ENCODE peak calls at places on chromosome 7, in five cellular contexts. L is HepG2, V is GM12878, N is SK-N-SH, P is K562. Z is an unnamed sample.

GRCh38 chr7:20395094-20395493 is 64.4 kb downstream of the ITGB8 start:
- DNase-seq in P (no peak), N (no peak), V (no peak), L (no peak), Z (no peak)

GRCh38 chr7:65846008-65846570 is 26.8 kb upstream of the VKORC1L1 start:
- DNase-seq in L (no peak), P (no peak), N (no peak), V (no peak), Z (no peak)

GRCh38 chr7:8295638-8296361 is 33.8 kb upstream of the ICA1 start:
- DNase-seq in N (peak; percentile 71), V (peak; percentile 43), L (peak; percentile 80), P (peak; percentile 87), Z (peak; percentile 64)

GRCh38 chr7:112422842-112423496 is 27.3 kb upstream of the IFRD1 start:
- DNase-seq in V (no peak), L (peak; percentile 89), P (peak; percentile 91), N (no peak), Z (peak; percentile 55)

GRCh38 chr7:34165927-34166550 is 260.7 kb downstream of the BMPER start:
- DNase-seq in L (peak; percentile 25), N (peak; percentile 49), P (peak; percentile 3), V (no peak), Z (peak; percentile 23)

GRCh38 chr7:52944916-52945315 is 90.5 kb upstream of the POM121L12 start:
- DNase-seq in N (no peak), V (no peak), P (no peak), L (no peak), Z (no peak)

GRCh38 chr7:55570939-55571338 is 1.4 kb downstream of the VOPP1 start:
- DNase-seq in P (no peak), L (peak; percentile 16), V (no peak), N (no peak), Z (no peak)

GRCh38 chr7:151304856-151305255 is 36.8 kb upstream of the NUB1 start:
- DNase-seq in L (no peak), V (no peak), N (no peak), P (peak; percentile 16), Z (no peak)

GRCh38 chr7:128152721-128153120 is 88.4 kb upstream of the LEP start:
- DNase-seq in P (no peak), L (no peak), V (no peak), N (no peak), Z (no peak)

GRCh38 chr7:45924283-45924682 is 3.2 kb upstream of the IGFBP3 start:
- DNase-seq in V (no peak), L (no peak), N (no peak), P (no peak), Z (no peak)

GRCh38 chr7:57403601-57404342 is 46.2 kb upstream of the ZNF716 start:
- DNase-seq in P (peak; percentile 16), L (no peak), N (peak; percentile 85), V (no peak), Z (no peak)

GRCh38 chr7:111290419-111290818 is 199.5 kb downstream of the LRRN3 start:
- DNase-seq in P (no peak), V (no peak), N (peak; percentile 34), L (no peak), Z (no peak)

GRCh38 chr7:43906327-43907010 is at the start of gene URGCP:
- DNase-seq in N (peak; percentile 96), L (no peak), V (no peak), P (peak; percentile 63), Z (peak; percentile 73)
- TF ChIP-seq FOXM1 in N (no peak), L (no peak), V (no peak), P (no peak), Z (no peak)

GRCh38 chr7:90692396-90692795 is 96.3 kb downstream of the CDK14 start:
- DNase-seq in N (no peak), V (no peak), L (no peak), P (no peak), Z (no peak)
- TF ChIP-seq FOXM1 in N (no peak), V (no peak), L (no peak), P (no peak), Z (no peak)

GRCh38 chr7:91515961-91516360 is 251.7 kb downstream of the FZD1 start:
- DNase-seq in N (no peak), V (no peak), L (no peak), P (no peak), Z (no peak)

GRCh38 chr7:91519241-91520200 is 255.3 kb downstream of the FZD1 start:
- DNase-seq in V (no peak), L (no peak), N (no peak), P (no peak), Z (no peak)

GRCh38 chr7:91518058-91518457 is 253.8 kb downstream of the FZD1 start:
- DNase-seq in P (no peak), N (no peak), V (no peak), L (no peak), Z (no peak)

GRCh38 chr7:91514591-91514990 is 250.4 kb downstream of the FZD1 start:
- DNase-seq in V (no peak), N (no peak), L (no peak), P (no peak), Z (no peak)

DNA sequence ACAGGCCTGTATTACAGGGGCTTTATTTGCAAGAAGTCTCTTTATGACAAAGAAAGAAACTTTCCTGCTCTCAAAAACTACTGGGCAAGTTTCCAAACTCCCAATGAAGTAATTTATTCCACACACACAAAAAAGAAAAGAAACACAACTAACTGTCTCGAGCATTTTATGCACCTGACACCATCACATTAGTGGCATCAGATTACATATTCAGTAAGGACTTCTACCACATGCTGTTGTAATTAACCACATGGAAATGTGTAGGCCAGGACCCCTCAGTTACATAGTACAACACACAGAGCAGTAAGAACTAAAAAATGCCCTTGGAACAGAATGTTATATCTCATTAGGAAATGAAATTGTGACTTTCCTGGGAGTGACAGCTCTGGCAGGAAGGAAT is 253.2 kb downstream of the FZD1 start:
- DNase-seq in P (no peak), V (no peak), N (no peak), L (no peak), Z (no peak)
- TF ChIP-seq FOXM1 in P (no peak), V (no peak), N (no peak), L (no peak), Z (no peak)

DNA sequence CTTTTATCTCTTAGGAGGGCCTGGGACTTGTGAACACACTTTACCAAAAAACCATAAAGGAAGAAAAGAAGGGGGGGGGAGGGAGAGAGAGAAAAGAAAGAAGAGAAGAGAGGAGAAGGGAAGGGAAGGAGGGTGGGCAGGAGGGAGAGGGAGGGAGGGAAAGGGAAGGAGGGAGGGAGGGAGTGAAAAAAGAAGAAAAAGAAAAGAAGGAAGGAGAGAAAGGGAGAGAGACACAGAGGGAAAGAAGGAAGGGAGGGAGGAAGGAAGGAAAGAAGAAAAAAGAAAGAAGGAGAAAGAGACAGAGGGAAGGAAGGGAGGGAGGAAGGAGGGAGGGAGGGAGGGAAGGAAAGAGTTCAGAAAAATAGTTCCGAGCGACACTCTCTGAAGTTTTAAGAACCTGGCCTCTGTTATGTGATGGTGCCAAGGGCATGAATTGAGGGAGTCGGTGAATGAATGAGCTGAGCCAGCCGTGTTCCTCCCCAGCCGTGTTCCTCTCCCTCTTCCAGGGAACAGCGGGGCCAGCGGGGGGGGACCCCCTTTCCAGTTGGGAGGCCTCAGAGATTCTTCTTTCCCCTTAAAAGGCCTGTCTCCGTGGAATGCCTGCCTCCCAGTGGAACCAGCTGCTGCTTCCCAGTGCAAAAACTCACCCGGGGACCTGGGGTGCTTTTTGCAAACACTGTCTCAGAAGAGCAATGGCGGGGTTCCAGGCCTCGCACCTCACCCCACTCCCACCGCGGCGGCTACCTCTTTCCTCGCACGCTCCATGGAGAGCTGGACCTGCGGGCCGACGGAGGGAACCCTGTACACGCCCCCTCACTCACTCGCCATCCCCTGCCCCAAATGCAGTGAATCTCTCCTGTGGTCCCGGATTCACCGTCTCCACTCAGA is 84.1 kb downstream of the FOXL3 start:
- DNase-seq in N (peak; percentile 42), L (no peak), P (no peak), V (no peak), Z (no peak)
- TF ChIP-seq FOXM1 in N (no peak), L (no peak), P (no peak), V (no peak), Z (no peak)

GRCh38 chr7:135224027-135224426 is 9.6 kb upstream of the STRA8 start:
- DNase-seq in P (no peak), N (no peak), L (no peak), V (no peak), Z (no peak)
- TF ChIP-seq FOXM1 in P (no peak), N (no peak), L (no peak), V (no peak), Z (no peak)

GRCh38 chr7:44279731-44280505 is 45.5 kb downstream of the CAMK2B start:
- DNase-seq in N (peak; percentile 28), V (no peak), L (no peak), P (no peak), Z (no peak)
- TF ChIP-seq FOXM1 in N (no peak), V (no peak), L (no peak), P (no peak), Z (no peak)

DNA sequence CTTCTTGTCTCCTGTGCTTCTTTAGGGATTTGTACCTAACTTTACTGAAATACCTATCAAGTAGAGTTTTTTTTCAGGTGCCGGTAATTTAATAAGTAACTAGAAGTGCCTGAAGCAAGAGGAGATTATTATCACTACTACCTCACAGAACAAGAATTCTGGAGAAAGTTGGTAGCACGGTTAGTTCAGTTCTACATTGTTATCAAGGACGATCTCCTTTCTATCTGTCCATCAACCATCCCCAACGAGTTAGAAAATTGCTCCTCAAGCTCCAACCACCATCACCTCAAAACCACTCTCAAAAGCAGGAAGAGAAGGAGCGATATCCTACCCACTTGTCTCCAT is 265.4 kb downstream of the SNX13 start:
- DNase-seq in N (no peak), P (no peak), V (no peak), L (no peak), Z (no peak)
- TF ChIP-seq FOXM1 in N (no peak), P (no peak), V (no peak), L (no peak), Z (no peak)